ENCODE peak calls at places on chromosomes 11 and 22, in six cellular contexts. C is A549, G is K562, M is IMR-90, F is GM12878, Y is HepG2. I is an unnamed sample.

GRCh38 chr22:24593810-24594568 is 1.1 kb upstream of the LRRC75B start:
- DNase-seq in C (no peak), G (no peak), M (no peak), F (no peak), Y (peak; percentile 78), I (no peak)

GRCh38 chr11:45853616-45854219 is 6.4 kb downstream of the CRY2 start:
- DNase-seq in C (no peak), G (no peak), M (no peak), F (no peak), Y (no peak), I (no peak)

GRCh38 chr11:85914425-85914824 is 59.2 kb downstream of the CCDC83 start:
- DNase-seq in C (no peak), G (no peak), M (no peak), F (no peak), Y (no peak), I (no peak)

GRCh38 chr11:127643659-127644058 is 643.1 kb upstream of the KIRREL3 start:
- DNase-seq in C (no peak), G (no peak), M (no peak), F (no peak), Y (no peak), I (no peak)

GRCh38 chr11:17077240-17077519 is 287 bp downstream of the RPS13 start:
- DNase-seq in C (no peak), G (no peak), M (no peak), F (no peak), Y (no peak), I (no peak)

GRCh38 chr11:134761361-134761760 is 349.3 kb upstream of the B3GAT1 start:
- DNase-seq in C (no peak), G (no peak), M (no peak), F (no peak), Y (no peak), I (no peak)

GRCh38 chr22:35883028-35883620 is 145.5 kb downstream of the RBFOX2 start:
- DNase-seq in C (peak; percentile 7), G (no peak), M (peak; percentile 55), F (no peak), Y (no peak), I (no peak)

GRCh38 chr22:45554040-45554406 is 51.3 kb downstream of the FBLN1 start:
- DNase-seq in C (no peak), G (peak; percentile 27), M (no peak), F (no peak), Y (no peak), I (peak; percentile 54)

GRCh38 chr11:44538375-44539054 is 26.9 kb upstream of the CD82 start:
- DNase-seq in C (peak; percentile 69), G (peak; percentile 88), M (peak; percentile 56), F (no peak), Y (peak; percentile 48), I (peak; percentile 87)

GRCh38 chr22:46126853-46127385 is 23.4 kb upstream of the PPARA start:
- DNase-seq in C (no peak), G (no peak), M (no peak), F (no peak), Y (no peak), I (no peak)

GRCh38 chr22:46292173-46292572 is 4.5 kb upstream of the GTSE1 start:
- DNase-seq in C (no peak), G (no peak), M (no peak), F (no peak), Y (no peak), I (no peak)

GRCh38 chr22:26589367-26589844 is 526 bp downstream of the TPST2 start:
- DNase-seq in C (peak; percentile 20), G (no peak), M (peak; percentile 12), F (no peak), Y (no peak), I (peak; percentile 63)

GRCh38 chr11:31000412-31000811 is 369.1 kb downstream of the DCDC1 start:
- DNase-seq in C (no peak), G (no peak), M (no peak), F (no peak), Y (no peak), I (no peak)

GRCh38 chr11:108824601-108825000 is 159.7 kb downstream of the DDX10 start:
- DNase-seq in C (no peak), G (no peak), M (no peak), F (no peak), Y (no peak), I (no peak)

GRCh38 chr11:6703247-6704063 is 20.3 kb upstream of the MRPL17 start:
- DNase-seq in C (peak; percentile 58), G (peak; percentile 48), M (peak; percentile 57), F (no peak), Y (peak; percentile 64), I (peak; percentile 54)

GRCh38 chr11:79328402-79328801 is 112.4 kb downstream of the TENM4 start:
- DNase-seq in C (no peak), G (no peak), M (no peak), F (no peak), Y (no peak), I (no peak)

GRCh38 chr22:46815896-46816721 is 53.7 kb downstream of the TBC1D22A start:
- DNase-seq in C (no peak), G (peak; percentile 36), M (peak; percentile 66), F (no peak), Y (peak; percentile 39), I (no peak)

GRCh38 chr11:120547871-120548681 is 36.5 kb downstream of the GRIK4 start:
- DNase-seq in C (peak; percentile 44), G (no peak), M (peak; percentile 98), F (no peak), Y (peak; percentile 91), I (no peak)

GRCh38 chr22:33443688-33444087 is 385.5 kb upstream of the SYN3 start:
- DNase-seq in C (no peak), G (no peak), M (no peak), F (no peak), Y (no peak), I (no peak)

GRCh38 chr22:31561970-31562369 is 65.6 kb downstream of the SFI1 start:
- DNase-seq in C (no peak), G (no peak), M (no peak), F (no peak), Y (no peak), I (no peak)

GRCh38 chr11:12235945-12236743 is 125.8 kb downstream of the MICAL2 start:
- DNase-seq in C (peak; percentile 62), G (peak; percentile 56), M (peak; percentile 72), F (peak; percentile 48), Y (peak; percentile 58), I (peak; percentile 52)

GRCh38 chr11:44608654-44609027 is 43.2 kb downstream of the CD82 start:
- DNase-seq in C (no peak), G (no peak), M (no peak), F (no peak), Y (no peak), I (no peak)

GRCh38 chr11:1455032-1455762 is 31.4 kb downstream of the MOB2 start:
- DNase-seq in C (no peak), G (no peak), M (no peak), F (no peak), Y (no peak), I (no peak)

GRCh38 chr22:43179151-43179910 is 7.6 kb downstream of the TTLL12 start:
- DNase-seq in C (no peak), G (no peak), M (no peak), F (no peak), Y (no peak), I (no peak)

GRCh38 chr11:86459002-86459385 is 84.3 kb downstream of the CCDC81 start:
- DNase-seq in C (no peak), G (no peak), M (peak; percentile 60), F (no peak), Y (no peak), I (no peak)

GRCh38 chr22:29710922-29711593 is 8.7 kb upstream of the CABP7 start:
- DNase-seq in C (no peak), G (no peak), M (no peak), F (no peak), Y (no peak), I (no peak)

GRCh38 chr11:30328676-30329075 is 5.8 kb downstream of the ARL14EP start:
- DNase-seq in C (no peak), G (no peak), M (peak; percentile 31), F (no peak), Y (no peak), I (no peak)

GRCh38 chr11:117872420-117872961 is 4.0 kb downstream of the FXYD6 start:
- DNase-seq in C (no peak), G (no peak), M (no peak), F (no peak), Y (no peak), I (no peak)

GRCh38 chr11:64241175-64241429 is 207 bp downstream of the FKBP2 start:
- DNase-seq in C (peak; percentile 99), G (no peak), M (no peak), F (peak; percentile 91), Y (no peak), I (no peak)
- TF ChIP-seq BHLHE40 in C (no peak), G (no peak), M (no peak), F (no peak), Y (no peak), I (no peak)

GRCh38 chr11:9855579-9856260 is 191.8 kb downstream of the SWAP70 start:
- DNase-seq in C (no peak), G (no peak), M (peak; percentile 80), F (peak; percentile 8), Y (no peak), I (no peak)
- TF ChIP-seq BHLHE40 in C (no peak), G (no peak), M (no peak), F (no peak), Y (no peak), I (no peak)

DNA sequence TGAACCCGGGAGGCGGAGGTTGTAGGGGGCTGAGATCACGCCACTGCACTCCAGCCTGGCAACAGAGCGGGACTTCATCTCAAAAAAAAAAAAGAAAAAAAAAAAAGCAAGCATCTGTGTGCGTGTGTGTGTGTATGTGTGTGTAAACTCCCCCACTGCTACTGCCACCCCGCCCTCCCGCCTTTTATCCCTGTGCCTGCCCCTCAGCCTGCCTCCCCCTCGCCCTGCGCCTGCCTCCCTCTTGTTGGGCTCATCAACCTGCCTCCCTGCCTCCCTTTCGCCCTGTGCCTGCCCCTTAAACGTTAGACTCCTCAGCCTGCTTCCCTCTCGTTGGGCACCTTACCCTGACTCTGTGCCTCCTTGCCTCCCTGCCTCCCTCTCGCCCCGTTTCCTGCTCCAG is 18.0 kb downstream of the TMEM258 start:
- DNase-seq in C (no peak), G (no peak), M (no peak), F (no peak), Y (no peak), I (no peak)
- TF ChIP-seq BHLHE40 in C (no peak), G (no peak), M (no peak), F (no peak), Y (no peak), I (no peak)

DNA sequence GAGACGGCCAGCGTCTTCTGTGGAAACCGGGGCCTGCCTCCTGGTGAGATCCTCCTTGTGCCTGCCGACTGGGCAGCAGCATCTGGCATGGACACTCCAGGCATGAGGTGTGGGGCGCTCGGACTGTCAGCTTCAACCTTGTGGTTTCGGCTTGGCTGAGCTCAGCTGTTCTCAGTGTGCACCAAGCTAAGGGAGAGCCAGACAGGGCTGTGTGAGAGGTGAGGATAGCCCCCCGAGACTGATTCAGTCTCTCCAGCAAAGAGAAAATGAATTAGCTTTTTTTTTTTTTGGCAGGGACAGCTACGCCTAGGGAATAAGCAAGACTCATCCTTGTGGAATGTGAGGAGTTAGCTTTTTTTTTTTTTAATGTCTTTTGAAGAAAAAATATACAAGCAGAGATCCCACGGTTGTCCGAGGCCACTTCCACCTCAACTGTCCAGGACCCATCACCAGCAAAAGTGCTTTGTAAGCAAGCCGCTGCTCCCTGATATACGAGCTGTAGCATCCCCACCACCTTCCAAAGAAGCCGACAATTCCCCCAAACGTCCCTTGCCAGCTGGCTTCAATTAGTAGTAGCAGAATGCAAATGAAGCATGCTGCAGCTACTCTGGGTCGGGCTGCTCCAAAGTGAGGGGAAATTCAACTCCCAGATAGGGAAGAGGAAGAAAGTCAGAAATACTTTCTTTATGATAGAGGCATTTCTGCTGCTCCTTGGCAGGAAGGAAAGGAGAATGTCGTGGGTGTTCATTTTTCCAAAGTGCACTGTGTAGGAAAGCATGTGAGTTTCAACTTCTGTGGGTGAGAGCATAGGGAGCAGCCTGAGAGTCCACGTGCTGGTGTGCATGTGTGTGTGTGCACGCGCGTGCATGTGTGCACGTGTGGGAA is 9.8 kb upstream of the THY1 start:
- DNase-seq in C (no peak), G (no peak), M (peak; percentile 77), F (no peak), Y (no peak), I (no peak)
- TF ChIP-seq BHLHE40 in C (no peak), G (no peak), M (peak; percentile 96), F (no peak), Y (no peak), I (no peak)